ENCODE peak calls at places on chromosomes 11 and 22, in four cellular contexts. One of them, this sample, is unnamed.

GRCh38 chr11:122524532-122524882 is 131.0 kb upstream of the UBASH3B start:
- DNase-seq in fibroblast of villous mesenchyme: no peak
- DNase-seq in brain microvascular endothelial cell: no peak
- DNase-seq in spleen: no peak
- DNase-seq in this sample: peak

GRCh38 chr22:38456272-38456837 is 1.4 kb upstream of the KCNJ4 start:
- DNase-seq in fibroblast of villous mesenchyme: no peak
- DNase-seq in brain microvascular endothelial cell: no peak
- DNase-seq in spleen: no peak
- DNase-seq in this sample: no peak

GRCh38 chr22:46632646-46633249 is 12.6 kb downstream of the GRAMD4 start:
- DNase-seq in fibroblast of villous mesenchyme: no peak
- DNase-seq in brain microvascular endothelial cell: no peak
- DNase-seq in spleen: no peak
- DNase-seq in this sample: no peak

GRCh38 chr11:83661491-83662350 is 375.6 kb upstream of the CCDC90B start:
- DNase-seq in fibroblast of villous mesenchyme: no peak
- DNase-seq in brain microvascular endothelial cell: no peak
- DNase-seq in spleen: no peak
- DNase-seq in this sample: no peak

GRCh38 chr11:2796508-2797180 is 88.9 kb downstream of the CDKN1C start:
- DNase-seq in fibroblast of villous mesenchyme: no peak
- DNase-seq in brain microvascular endothelial cell: no peak
- DNase-seq in spleen: no peak
- DNase-seq in this sample: no peak

GRCh38 chr11:118596226-118596625 is 11.2 kb upstream of the PHLDB1 start:
- DNase-seq in fibroblast of villous mesenchyme: no peak
- DNase-seq in brain microvascular endothelial cell: no peak
- DNase-seq in spleen: no peak
- DNase-seq in this sample: no peak

GRCh38 chr11:129055196-129055595 is 112.5 kb upstream of the TP53AIP1 start:
- DNase-seq in fibroblast of villous mesenchyme: no peak
- DNase-seq in brain microvascular endothelial cell: no peak
- DNase-seq in spleen: no peak
- DNase-seq in this sample: no peak

GRCh38 chr11:20026629-20027545 is 133.4 kb downstream of the DBX1 start:
- DNase-seq in fibroblast of villous mesenchyme: no peak
- DNase-seq in brain microvascular endothelial cell: no peak
- DNase-seq in spleen: no peak
- DNase-seq in this sample: no peak

GRCh38 chr22:45648320-45649070 is 23.1 kb upstream of the ATXN10 start:
- DNase-seq in fibroblast of villous mesenchyme: no peak
- DNase-seq in brain microvascular endothelial cell: no peak
- DNase-seq in spleen: peak
- DNase-seq in this sample: no peak

GRCh38 chr22:49006207-49007012 is 821.3 kb downstream of the BRD1 start:
- DNase-seq in fibroblast of villous mesenchyme: no peak
- DNase-seq in brain microvascular endothelial cell: no peak
- DNase-seq in spleen: peak
- DNase-seq in this sample: no peak

GRCh38 chr11:10302744-10303557 is 1.9 kb upstream of the ADM start:
- DNase-seq in fibroblast of villous mesenchyme: peak
- DNase-seq in brain microvascular endothelial cell: peak
- DNase-seq in spleen: peak
- DNase-seq in this sample: peak

GRCh38 chr11:114199051-114199450 is 97.1 kb upstream of the NNMT start:
- DNase-seq in fibroblast of villous mesenchyme: no peak
- DNase-seq in brain microvascular endothelial cell: no peak
- DNase-seq in spleen: peak
- DNase-seq in this sample: no peak

GRCh38 chr11:78742430-78742829 is 167.8 kb upstream of the NARS2 start:
- DNase-seq in fibroblast of villous mesenchyme: no peak
- DNase-seq in brain microvascular endothelial cell: no peak
- DNase-seq in spleen: no peak
- DNase-seq in this sample: peak

GRCh38 chr11:96246718-96247540 is 96.1 kb downstream of the MAML2 start:
- DNase-seq in fibroblast of villous mesenchyme: peak
- DNase-seq in brain microvascular endothelial cell: peak
- DNase-seq in spleen: no peak
- DNase-seq in this sample: peak

GRCh38 chr11:14253437-14253836 is 105.5 kb downstream of the RRAS2 start:
- DNase-seq in fibroblast of villous mesenchyme: no peak
- DNase-seq in brain microvascular endothelial cell: no peak
- DNase-seq in spleen: no peak
- DNase-seq in this sample: no peak

GRCh38 chr11:77074205-77074604 is 7.4 kb downstream of the CAPN5 start:
- DNase-seq in fibroblast of villous mesenchyme: no peak
- DNase-seq in brain microvascular endothelial cell: no peak
- DNase-seq in spleen: no peak
- DNase-seq in this sample: no peak

GRCh38 chr22:37627545-37627944 is 11.9 kb upstream of the SH3BP1 start:
- DNase-seq in fibroblast of villous mesenchyme: no peak
- DNase-seq in brain microvascular endothelial cell: no peak
- DNase-seq in spleen: peak
- DNase-seq in this sample: no peak

GRCh38 chr11:67264260-67264659 is 2.0 kb upstream of the GRK2 start:
- DNase-seq in fibroblast of villous mesenchyme: no peak
- DNase-seq in brain microvascular endothelial cell: no peak
- DNase-seq in spleen: no peak
- DNase-seq in this sample: no peak

GRCh38 chr22:31508536-31508935 is 12.2 kb downstream of the SFI1 start:
- DNase-seq in fibroblast of villous mesenchyme: no peak
- DNase-seq in brain microvascular endothelial cell: no peak
- DNase-seq in spleen: no peak
- DNase-seq in this sample: no peak

GRCh38 chr11:100892886-100893285 is 205.8 kb downstream of the ARHGAP42 start:
- DNase-seq in fibroblast of villous mesenchyme: no peak
- DNase-seq in brain microvascular endothelial cell: no peak
- DNase-seq in spleen: no peak
- DNase-seq in this sample: peak

GRCh38 chr11:102047305-102047924 is at the start of gene CFAP300:
- DNase-seq in fibroblast of villous mesenchyme: peak
- DNase-seq in brain microvascular endothelial cell: peak
- DNase-seq in spleen: peak
- DNase-seq in this sample: peak

GRCh38 chr11:132024587-132025295 is 654.3 kb downstream of the NTM start:
- DNase-seq in fibroblast of villous mesenchyme: peak
- DNase-seq in brain microvascular endothelial cell: peak
- DNase-seq in spleen: no peak
- DNase-seq in this sample: peak

GRCh38 chr22:48342732-48343131 is 1484.9 kb downstream of the BRD1 start:
- DNase-seq in fibroblast of villous mesenchyme: no peak
- DNase-seq in brain microvascular endothelial cell: no peak
- DNase-seq in spleen: peak
- DNase-seq in this sample: no peak

GRCh38 chr22:45551310-45552016 is 48.8 kb downstream of the FBLN1 start:
- DNase-seq in fibroblast of villous mesenchyme: peak
- DNase-seq in brain microvascular endothelial cell: no peak
- DNase-seq in spleen: no peak
- DNase-seq in this sample: peak

GRCh38 chr11:44030276-44030932 is 17.4 kb upstream of the ACCSL start:
- DNase-seq in fibroblast of villous mesenchyme: peak
- DNase-seq in brain microvascular endothelial cell: peak
- DNase-seq in spleen: no peak
- DNase-seq in this sample: peak

GRCh38 chr22:37802310-37803194 is 5.2 kb upstream of the GCAT start:
- DNase-seq in fibroblast of villous mesenchyme: peak
- DNase-seq in brain microvascular endothelial cell: no peak
- DNase-seq in spleen: no peak
- DNase-seq in this sample: no peak

GRCh38 chr11:17391493-17392355 is 3.3 kb upstream of the KCNJ11 start:
- DNase-seq in fibroblast of villous mesenchyme: no peak
- DNase-seq in brain microvascular endothelial cell: no peak
- DNase-seq in spleen: no peak
- DNase-seq in this sample: no peak

GRCh38 chr22:17580461-17581031 is 17.2 kb downstream of the SLC25A18 start:
- DNase-seq in fibroblast of villous mesenchyme: no peak
- DNase-seq in brain microvascular endothelial cell: no peak
- DNase-seq in spleen: no peak
- DNase-seq in this sample: no peak

GRCh38 chr22:34414467-34415440 is 494.5 kb upstream of the LARGE1 start:
- DNase-seq in fibroblast of villous mesenchyme: peak
- DNase-seq in brain microvascular endothelial cell: no peak
- DNase-seq in spleen: no peak
- DNase-seq in this sample: peak

GRCh38 chr11:104476898-104477297 is 313.0 kb upstream of the PDGFD start:
- DNase-seq in fibroblast of villous mesenchyme: no peak
- DNase-seq in brain microvascular endothelial cell: no peak
- DNase-seq in spleen: no peak
- DNase-seq in this sample: no peak

GRCh38 chr11:16312242-16312641 is 44.1 kb downstream of the SOX6 start:
- DNase-seq in fibroblast of villous mesenchyme: no peak
- DNase-seq in brain microvascular endothelial cell: no peak
- DNase-seq in spleen: no peak
- DNase-seq in this sample: no peak

GRCh38 chr22:19848298-19849224 is 6.1 kb downstream of the GNB1L start:
- DNase-seq in fibroblast of villous mesenchyme: no peak
- DNase-seq in brain microvascular endothelial cell: no peak
- DNase-seq in spleen: no peak
- DNase-seq in this sample: peak

GRCh38 chr22:39635719-39636118 is 65.2 kb downstream of the CACNA1I start:
- DNase-seq in fibroblast of villous mesenchyme: no peak
- DNase-seq in brain microvascular endothelial cell: no peak
- DNase-seq in spleen: no peak
- DNase-seq in this sample: no peak

GRCh38 chr22:20420157-20420842 is 17.3 kb downstream of the SCARF2 start:
- DNase-seq in fibroblast of villous mesenchyme: no peak
- DNase-seq in brain microvascular endothelial cell: no peak
- DNase-seq in spleen: peak
- DNase-seq in this sample: no peak

GRCh38 chr22:39529487-39529851 is 3.1 kb downstream of the RPS19BP1 start:
- DNase-seq in fibroblast of villous mesenchyme: no peak
- DNase-seq in brain microvascular endothelial cell: no peak
- DNase-seq in spleen: peak
- DNase-seq in this sample: no peak

GRCh38 chr11:94925422-94926270 is 47.7 kb downstream of the CWC15 start:
- DNase-seq in fibroblast of villous mesenchyme: peak
- DNase-seq in brain microvascular endothelial cell: no peak
- DNase-seq in spleen: no peak
- DNase-seq in this sample: no peak

GRCh38 chr11:75533843-75534242 is 8.1 kb upstream of the GDPD5 start:
- DNase-seq in fibroblast of villous mesenchyme: no peak
- DNase-seq in brain microvascular endothelial cell: no peak
- DNase-seq in spleen: no peak
- DNase-seq in this sample: no peak

GRCh38 chr11:75534291-75535038 is 8.7 kb upstream of the GDPD5 start:
- DNase-seq in fibroblast of villous mesenchyme: no peak
- DNase-seq in brain microvascular endothelial cell: no peak
- DNase-seq in spleen: no peak
- DNase-seq in this sample: no peak

GRCh38 chr11:75530577-75530976 is 4.8 kb upstream of the GDPD5 start:
- DNase-seq in fibroblast of villous mesenchyme: no peak
- DNase-seq in brain microvascular endothelial cell: no peak
- DNase-seq in spleen: no peak
- DNase-seq in this sample: no peak

GRCh38 chr11:75531325-75531724 is 5.6 kb upstream of the GDPD5 start:
- DNase-seq in fibroblast of villous mesenchyme: no peak
- DNase-seq in brain microvascular endothelial cell: no peak
- DNase-seq in spleen: no peak
- DNase-seq in this sample: no peak

DNA sequence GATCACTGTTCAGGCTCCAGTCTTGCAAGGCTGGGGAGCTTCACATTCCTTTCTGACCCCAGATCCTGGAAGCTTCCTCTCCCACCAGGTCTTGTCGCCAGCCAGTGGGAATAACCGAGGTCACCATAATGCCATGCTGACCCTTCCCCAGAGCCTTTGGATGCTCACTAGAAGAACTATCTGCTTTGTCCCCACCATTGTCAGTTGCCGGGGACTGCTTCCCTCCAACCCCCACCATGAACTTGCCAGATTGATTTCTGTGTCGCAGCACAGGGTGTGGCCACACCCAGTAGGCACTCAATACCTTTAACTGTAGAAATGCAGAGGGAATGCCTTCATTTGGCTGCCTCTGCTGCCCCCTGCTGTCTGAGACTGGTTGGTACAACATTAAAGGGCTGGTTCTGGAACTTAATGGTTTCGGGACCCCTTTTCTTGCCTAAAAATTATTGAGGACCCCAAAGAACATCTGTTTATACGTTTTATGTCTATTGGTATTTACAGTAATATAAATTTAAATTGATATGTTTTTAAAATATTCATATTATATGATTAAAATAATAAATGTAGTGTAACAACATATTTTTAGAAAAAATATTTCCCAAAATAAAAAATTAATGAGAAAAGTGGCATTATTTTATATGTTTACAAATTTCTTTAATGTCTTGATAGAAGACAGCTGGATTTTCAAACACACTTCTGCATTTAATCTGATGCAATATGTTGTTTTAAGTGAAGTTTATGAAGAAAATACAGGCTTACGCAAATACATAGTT is 6.6 kb upstream of the GDPD5 start:
- DNase-seq in fibroblast of villous mesenchyme: peak
- DNase-seq in brain microvascular endothelial cell: peak
- DNase-seq in spleen: peak
- DNase-seq in this sample: peak
- H3K4me3 ChIP-seq in fibroblast of villous mesenchyme: no peak
- H3K4me3 ChIP-seq in brain microvascular endothelial cell: no peak
- H3K4me3 ChIP-seq in spleen: no peak
- H3K4me3 ChIP-seq in this sample: no peak

DNA sequence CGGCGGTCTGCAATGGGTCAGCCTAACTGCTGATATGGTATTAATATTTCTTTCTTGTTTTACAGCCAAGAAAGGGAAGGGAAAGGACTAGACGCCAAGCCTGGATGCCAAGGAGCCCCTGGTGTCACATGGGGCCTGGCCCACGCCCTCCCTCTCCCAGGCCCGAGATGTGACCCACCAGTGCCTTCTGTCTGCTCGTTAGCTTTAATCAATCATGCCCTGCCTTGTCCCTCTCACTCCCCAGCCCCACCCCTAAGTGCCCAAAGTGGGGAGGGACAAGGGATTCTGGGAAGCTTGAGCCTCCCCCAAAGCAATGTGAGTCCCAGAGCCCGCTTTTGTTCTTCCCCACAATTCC is 1.9 kb downstream of the MDK start:
- DNase-seq in fibroblast of villous mesenchyme: no peak
- DNase-seq in brain microvascular endothelial cell: no peak
- DNase-seq in spleen: peak
- DNase-seq in this sample: no peak
- TF ChIP-seq CTCF in fibroblast of villous mesenchyme: no peak
- TF ChIP-seq CTCF in brain microvascular endothelial cell: no peak
- TF ChIP-seq CTCF in spleen: no peak
- TF ChIP-seq CTCF in this sample: no peak

GRCh38 chr22:24426436-24426835 is 963 bp upstream of the ADORA2A start:
- DNase-seq in fibroblast of villous mesenchyme: no peak
- DNase-seq in brain microvascular endothelial cell: no peak
- DNase-seq in spleen: no peak
- DNase-seq in this sample: no peak
- H3K4me3 ChIP-seq in fibroblast of villous mesenchyme: no peak
- H3K4me3 ChIP-seq in brain microvascular endothelial cell: no peak
- H3K4me3 ChIP-seq in spleen: no peak
- H3K4me3 ChIP-seq in this sample: no peak

GRCh38 chr11:134030853-134031252 is 38.0 kb upstream of the JAM3 start:
- DNase-seq in fibroblast of villous mesenchyme: no peak
- DNase-seq in brain microvascular endothelial cell: no peak
- DNase-seq in spleen: no peak
- DNase-seq in this sample: no peak
- TF ChIP-seq CTCF in fibroblast of villous mesenchyme: peak
- TF ChIP-seq CTCF in brain microvascular endothelial cell: peak
- TF ChIP-seq CTCF in spleen: no peak
- TF ChIP-seq CTCF in this sample: no peak